ENCODE peak calls at places on chromosome 12, in eight cellular contexts. W is breast epithelium, X is transverse colon, K is sigmoid colon, B is endothelial cell of umbilical vein, R is HCT116, J is stomach, I is K562. Z is an unnamed sample.

GRCh38 chr12:82818276-82819035 is 131.8 kb downstream of the TMTC2 start:
- DNase-seq in W (no peak), X (no peak), K (no peak), B (no peak), R (no peak), J (no peak), I (no peak), Z (no peak)

GRCh38 chr12:92482599-92482998 is 220.2 kb upstream of the PLEKHG7 start:
- DNase-seq in W (no peak), X (no peak), K (no peak), B (no peak), R (no peak), J (no peak), I (no peak), Z (no peak)

GRCh38 chr12:86727151-86727550 is 471.0 kb upstream of the MGAT4C start:
- DNase-seq in W (no peak), X (no peak), K (no peak), B (peak), R (no peak), J (no peak), I (no peak), Z (no peak)

GRCh38 chr12:117671734-117672133 is 297.1 kb downstream of the KSR2 start:
- DNase-seq in W (no peak), X (no peak), K (no peak), B (peak), R (peak), J (no peak), I (peak), Z (no peak)

GRCh38 chr12:32558941-32559340 is 120.2 kb upstream of the DNM1L start:
- DNase-seq in W (no peak), X (no peak), K (no peak), B (no peak), R (no peak), J (no peak), I (no peak), Z (no peak)

GRCh38 chr12:39605996-39606395 is 13.6 kb downstream of the ABCD2 start:
- DNase-seq in W (no peak), X (no peak), K (no peak), B (no peak), R (peak), J (no peak), I (no peak), Z (no peak)

GRCh38 chr12:20625531-20625930 is 69.6 kb upstream of the SLCO1C1 start:
- DNase-seq in W (no peak), X (no peak), K (no peak), B (no peak), R (no peak), J (no peak), I (no peak), Z (no peak)

GRCh38 chr12:78888583-78888982 is 24.0 kb downstream of the SYT1 start:
- DNase-seq in W (no peak), X (no peak), K (no peak), B (no peak), R (peak), J (no peak), I (no peak), Z (no peak)

GRCh38 chr12:57813971-57814771 is 4.4 kb downstream of the AVIL start:
- DNase-seq in W (no peak), X (no peak), K (no peak), B (no peak), R (no peak), J (no peak), I (no peak), Z (no peak)

GRCh38 chr12:21248679-21249078 is 86.0 kb downstream of the SLCO1A2 start:
- DNase-seq in W (no peak), X (no peak), K (no peak), B (peak), R (no peak), J (no peak), I (no peak), Z (no peak)

GRCh38 chr12:24948816-24949722 is at the start of gene BCAT1:
- DNase-seq in W (peak), X (peak), K (peak), B (peak), R (no peak), J (peak), I (peak), Z (peak)

GRCh38 chr12:52259850-52260249 is 14.6 kb upstream of the KRT86 start:
- DNase-seq in W (no peak), X (no peak), K (no peak), B (no peak), R (no peak), J (no peak), I (no peak), Z (no peak)
- TF ChIP-seq CTCF in W (no peak), X (no peak), K (no peak), B (no peak), R (no peak), J (no peak), I (no peak), Z (no peak)

GRCh38 chr12:46160081-46160980 is 108.5 kb downstream of the SLC38A1 start:
- DNase-seq in W (no peak), X (no peak), K (peak), B (no peak), R (no peak), J (no peak), I (no peak), Z (peak)
- H3K27ac ChIP-seq in W (no peak), X (peak), K (peak), B (no peak), R (no peak), J (peak), I (no peak), Z (peak)

GRCh38 chr12:75977952-75978671 is 53.5 kb downstream of the PHLDA1 start:
- DNase-seq in W (no peak), X (peak), K (peak), B (peak), R (peak), J (peak), I (peak), Z (peak)
- TF ChIP-seq POLR2AphosphoS5 in W (peak), X (peak), K (peak), B (peak), R (peak), J (peak), I (no peak), Z (peak)

GRCh38 chr12:4649358-4649661 is 396 bp downstream of the NDUFA9 start:
- DNase-seq in W (no peak), X (no peak), K (no peak), B (no peak), R (no peak), J (no peak), I (peak), Z (no peak)

GRCh38 chr12:4648499-4649357 is at the start of the genes AKAP3 and NDUFA9:
- DNase-seq in W (peak), X (peak), K (peak), B (peak), R (peak), J (peak), I (peak), Z (peak)

GRCh38 chr12:4645023-4645422 is 3.8 kb downstream of the AKAP3 start:
- DNase-seq in W (no peak), X (no peak), K (no peak), B (no peak), R (no peak), J (no peak), I (no peak), Z (no peak)

GRCh38 chr12:4643747-4644146 is 5.1 kb downstream of the AKAP3 start:
- DNase-seq in W (no peak), X (no peak), K (no peak), B (no peak), R (no peak), J (no peak), I (no peak), Z (no peak)

DNA sequence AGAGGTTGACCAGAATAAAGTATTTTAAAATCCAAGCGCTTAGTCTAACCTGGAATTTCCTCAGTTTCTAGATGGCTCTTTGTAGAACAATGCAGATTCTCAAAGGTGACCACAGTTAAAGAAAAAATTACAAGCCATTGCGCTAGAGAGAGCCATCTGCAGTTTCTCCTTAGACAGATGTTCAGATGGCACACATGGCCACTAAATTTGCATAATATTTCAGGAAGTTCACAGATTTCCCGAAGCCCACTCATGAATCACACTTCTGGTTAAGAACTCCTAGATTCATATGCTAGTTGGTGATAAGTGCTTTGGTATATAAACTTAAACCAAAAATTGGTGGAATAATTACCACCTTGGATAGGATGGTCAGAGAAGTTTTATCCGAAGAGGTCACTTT is 752 bp downstream of the AKAP3 start:
- DNase-seq in W (no peak), X (no peak), K (no peak), B (no peak), R (no peak), J (no peak), I (no peak), Z (no peak)
- TF ChIP-seq CTCF in W (no peak), X (no peak), K (no peak), B (no peak), R (no peak), J (no peak), I (no peak), Z (no peak)

GRCh38 chr12:62925680-62926079 is 9.3 kb downstream of the PPM1H start:
- DNase-seq in W (no peak), X (no peak), K (no peak), B (no peak), R (no peak), J (no peak), I (no peak), Z (no peak)
- H3K27ac ChIP-seq in W (no peak), X (no peak), K (no peak), B (no peak), R (no peak), J (no peak), I (no peak), Z (no peak)

GRCh38 chr12:94640134-94640928 is 10.0 kb downstream of the TMCC3 start:
- DNase-seq in W (no peak), X (peak), K (no peak), B (no peak), R (no peak), J (no peak), I (no peak), Z (no peak)
- TF ChIP-seq POLR2AphosphoS5 in W (peak), X (no peak), K (no peak), B (no peak), R (no peak), J (no peak), I (no peak), Z (peak)

GRCh38 chr12:66984962-66985361 is 284.2 kb upstream of the CAND1 start:
- DNase-seq in W (no peak), X (no peak), K (no peak), B (no peak), R (no peak), J (no peak), I (no peak), Z (no peak)

GRCh38 chr12:66978802-66979201 is 290.4 kb upstream of the CAND1 start:
- DNase-seq in W (no peak), X (no peak), K (no peak), B (no peak), R (no peak), J (no peak), I (no peak), Z (no peak)

GRCh38 chr12:66979270-66979669 is 289.9 kb upstream of the CAND1 start:
- DNase-seq in W (no peak), X (no peak), K (no peak), B (no peak), R (no peak), J (no peak), I (no peak), Z (no peak)
- TF ChIP-seq CTCF in W (no peak), X (no peak), K (no peak), B (no peak), R (no peak), J (no peak), I (no peak), Z (no peak)

GRCh38 chr12:104507672-104508071 is 50.9 kb downstream of the CHST11 start:
- DNase-seq in W (no peak), X (no peak), K (no peak), B (no peak), R (no peak), J (no peak), I (peak), Z (no peak)
- H3K27ac ChIP-seq in W (no peak), X (no peak), K (no peak), B (no peak), R (no peak), J (no peak), I (no peak), Z (no peak)

GRCh38 chr12:49377386-49377785 is 10.1 kb downstream of the SPATS2 start:
- DNase-seq in W (no peak), X (no peak), K (no peak), B (no peak), R (no peak), J (no peak), I (no peak), Z (no peak)

GRCh38 chr12:49370539-49370938 is 3.3 kb downstream of the SPATS2 start:
- DNase-seq in W (no peak), X (no peak), K (no peak), B (no peak), R (no peak), J (no peak), I (no peak), Z (no peak)

GRCh38 chr12:49369723-49370145 is 2.5 kb downstream of the SPATS2 start:
- DNase-seq in W (no peak), X (peak), K (no peak), B (peak), R (no peak), J (peak), I (peak), Z (no peak)

GRCh38 chr12:49375406-49375805 is 8.1 kb downstream of the SPATS2 start:
- DNase-seq in W (no peak), X (no peak), K (no peak), B (no peak), R (no peak), J (no peak), I (no peak), Z (no peak)
- TF ChIP-seq POLR2AphosphoS5 in W (no peak), X (no peak), K (no peak), B (no peak), R (no peak), J (no peak), I (no peak), Z (no peak)

Z was measured in upper lobe of left lung.